ENCODE peak calls at places on chromosomes 5 and 9, in eight cellular contexts. X is uterus, C is sigmoid colon, P is ovary, U is transverse colon, O is IMR-90, S is esophagus squamous epithelium, V is breast epithelium. B is an unnamed sample.

GRCh38 chr9:69030851-69031645 is 4.5 kb upstream of the FXN start:
- DNase-seq in C (no peak), X (no peak), V (no peak), O (peak; percentile 48), S (no peak), U (no peak), P (no peak), B (no peak)

GRCh38 chr9:134669556-134669955 is 28.0 kb downstream of the COL5A1 start:
- DNase-seq in V (no peak), S (no peak), X (no peak), P (no peak), O (no peak), U (no peak), C (peak; percentile 65), B (no peak)

GRCh38 chr9:88905506-88905905 is 85.8 kb upstream of the S1PR3 start:
- DNase-seq in X (no peak), O (peak; percentile 10), U (no peak), P (no peak), S (no peak), V (no peak), C (no peak), B (no peak)

GRCh38 chr5:76473676-76474075 is 70.6 kb downstream of the IQGAP2 start:
- DNase-seq in P (no peak), V (no peak), S (no peak), X (no peak), U (no peak), C (no peak), O (no peak), B (no peak)

GRCh38 chr5:177997319-177997670 is 1.3 kb upstream of the PROP1 start:
- DNase-seq in C (no peak), U (no peak), X (no peak), O (no peak), P (no peak), V (no peak), S (no peak), B (no peak)

GRCh38 chr9:88196456-88196855 is 58.2 kb upstream of the SPATA31C2 start:
- DNase-seq in X (no peak), O (no peak), U (no peak), C (no peak), P (no peak), V (no peak), S (no peak), B (no peak)

GRCh38 chr9:130938652-130939404 is at the start of gene FIBCD1:
- DNase-seq in P (no peak), C (no peak), V (no peak), S (no peak), U (peak; percentile 66), O (peak; percentile 34), X (no peak), B (no peak)

GRCh38 chr5:129945779-129946270 is 41.6 kb downstream of the CHSY3 start:
- DNase-seq in C (no peak), P (no peak), V (no peak), U (no peak), X (no peak), S (no peak), O (no peak), B (no peak)

GRCh38 chr9:34185778-34186551 is 7.1 kb downstream of the UBAP1 start:
- DNase-seq in V (no peak), X (peak; percentile 32), C (peak; percentile 84), O (peak; percentile 93), S (no peak), P (no peak), U (no peak), B (peak; percentile 51)

GRCh38 chr5:102453716-102454115 is 45.1 kb downstream of the SLCO6A1 start:
- DNase-seq in P (no peak), C (no peak), S (no peak), X (no peak), U (no peak), V (no peak), O (no peak), B (no peak)

GRCh38 chr9:133737071-133737773 is 930 bp downstream of the SARDH start:
- DNase-seq in O (no peak), S (no peak), U (no peak), V (no peak), P (no peak), X (no peak), C (peak; percentile 56), B (peak; percentile 12)

GRCh38 chr5:79255786-79256557 is 20.0 kb downstream of the JMY start:
- DNase-seq in P (no peak), X (no peak), U (peak; percentile 20), V (no peak), S (no peak), O (peak; percentile 46), C (no peak), B (peak; percentile 72)

GRCh38 chr9:89461302-89461701 is 36.6 kb downstream of the SEMA4D start:
- DNase-seq in X (no peak), P (no peak), V (no peak), O (peak; percentile 83), C (no peak), U (no peak), S (no peak), B (peak; percentile 74)

GRCh38 chr5:175494271-175495183 is 16.2 kb downstream of the SFXN1 start:
- DNase-seq in C (no peak), V (no peak), X (no peak), S (no peak), P (no peak), U (no peak), O (no peak), B (no peak)

GRCh38 chr9:121498487-121499176 is 1.0 kb downstream of the GGTA1 start:
- DNase-seq in S (no peak), P (peak; percentile 35), O (peak; percentile 42), C (no peak), X (peak; percentile 30), U (no peak), V (no peak), B (peak; percentile 46)

GRCh38 chr5:83076742-83077661 is at the start of the genes TMEM167A and XRCC4:
- DNase-seq in C (peak; percentile 99), X (peak; percentile 94), P (peak; percentile 90), V (peak; percentile 96), S (peak; percentile 87), U (peak; percentile 97), O (peak; percentile 99), B (peak; percentile 98)
- H3K4me1 ChIP-seq in C (peaks cover 45% of the 10 kb centered on the region), X (no peaks in the 10 kb centered on the region), P (peaks cover 3% of the 10 kb centered on the region), V (no peaks in the 10 kb centered on the region), S (peaks cover 7% of the 10 kb centered on the region), U (peaks cover 9% of the 10 kb centered on the region), O (peaks cover 3% of the 10 kb centered on the region), B (peaks cover 32% of the 10 kb centered on the region)

GRCh38 chr9:15423328-15423985 is 781 bp downstream of the SNAPC3 start:
- DNase-seq in C (no peak), S (no peak), O (peak; percentile 43), V (no peak), U (no peak), X (no peak), P (no peak), B (no peak)

GRCh38 chr9:15420796-15421195 is 1.9 kb upstream of the SNAPC3 start:
- DNase-seq in S (no peak), U (no peak), V (no peak), X (no peak), C (no peak), O (peak; percentile 58), P (no peak), B (no peak)

GRCh38 chr9:15421532-15421931 is 1.1 kb upstream of the SNAPC3 start:
- DNase-seq in X (no peak), C (no peak), V (no peak), O (no peak), S (no peak), P (no peak), U (peak; percentile 32), B (no peak)

GRCh38 chr9:15426019-15426418 is 3.3 kb downstream of the SNAPC3 start:
- DNase-seq in V (no peak), S (no peak), X (no peak), O (no peak), C (no peak), U (no peak), P (no peak), B (no peak)

GRCh38 chr9:15422355-15423327 is at the start of gene SNAPC3:
- DNase-seq in U (peak; percentile 97), S (peak; percentile 76), C (peak; percentile 96), P (peak; percentile 93), O (peak; percentile 93), X (peak; percentile 92), V (peak; percentile 89), B (peak; percentile 95)
- TF ChIP-seq POLR2A in U (peak; percentile 89), S (peak; percentile 62), C (peak; percentile 60), P (peak; percentile 39), O (no peak), X (peak; percentile 64), V (peak; percentile 34), B (peak; percentile 88)

GRCh38 chr9:87193925-87194380 is 246.6 kb upstream of the GAS1 start:
- DNase-seq in O (peak; percentile 94), V (no peak), P (no peak), S (no peak), C (no peak), X (no peak), U (no peak), B (no peak)

GRCh38 chr9:87195306-87195705 is 248.0 kb upstream of the GAS1 start:
- DNase-seq in S (no peak), P (no peak), U (no peak), O (peak; percentile 43), C (no peak), X (no peak), V (no peak), B (no peak)

GRCh38 chr9:87189006-87189405 is 241.7 kb upstream of the GAS1 start:
- DNase-seq in V (no peak), X (no peak), S (no peak), O (peak; percentile 81), U (no peak), C (no peak), P (no peak), B (no peak)

GRCh38 chr9:87194471-87194870 is 247.2 kb upstream of the GAS1 start:
- DNase-seq in V (no peak), C (no peak), U (no peak), S (no peak), O (peak; percentile 92), X (no peak), P (no peak), B (no peak)

DNA sequence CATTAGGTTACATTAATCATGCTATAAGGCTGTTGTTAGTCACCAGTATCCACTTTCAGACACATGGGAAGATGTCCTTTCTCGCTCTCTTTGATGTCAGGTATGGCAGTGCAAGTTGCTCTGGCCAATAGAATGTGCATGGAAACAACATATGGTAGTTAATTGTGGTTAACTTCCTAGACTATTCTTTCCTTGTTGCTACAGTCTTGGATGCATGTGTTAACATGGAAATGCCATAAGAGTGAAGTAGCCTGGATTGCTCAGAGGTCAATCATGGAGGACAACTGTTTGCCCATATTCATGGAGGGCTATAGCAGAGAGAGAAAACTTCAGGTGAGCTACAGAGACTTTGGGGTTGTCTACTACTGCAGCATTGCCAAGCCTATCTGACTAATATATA is 245.8 kb upstream of the GAS1 start:
- DNase-seq in O (peak; percentile 47), V (no peak), P (no peak), S (no peak), C (no peak), U (no peak), X (no peak), B (no peak)
- H3K4me3 ChIP-seq in O (no peak overlapping the region), V (no peak overlapping the region), P (no peak overlapping the region), S (no peak overlapping the region), C (no peak overlapping the region), U (no peak overlapping the region), X (no peak overlapping the region), B (no peak overlapping the region)

DNA sequence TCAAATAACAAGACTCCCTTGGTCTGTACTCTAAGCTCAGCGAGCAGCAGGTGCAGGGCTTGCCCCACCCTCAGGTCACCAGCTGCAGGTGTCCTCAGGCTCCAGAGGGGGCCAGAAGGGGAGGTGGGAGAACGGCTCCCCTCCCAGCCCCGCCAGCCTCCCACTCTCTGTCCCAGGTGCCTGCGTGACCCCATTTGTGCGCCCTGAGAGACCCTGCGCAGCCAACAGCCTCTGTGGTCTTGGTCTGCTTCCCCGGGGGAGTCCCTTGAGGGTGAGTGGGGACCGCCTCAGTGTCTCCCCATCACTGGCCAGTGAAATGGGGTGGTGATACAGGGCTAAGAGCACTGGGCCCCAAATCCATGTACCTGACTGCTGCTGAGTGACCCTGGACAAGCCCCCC is 62.3 kb upstream of the STXBP1 start:
- DNase-seq in S (no peak), O (no peak), P (no peak), V (no peak), X (no peak), U (no peak), C (no peak), B (no peak)
- H3K4me1 ChIP-seq in S (peaks cover 38% of the 10 kb centered on the region), O (peaks cover 50% of the 10 kb centered on the region), P (peaks cover 27% of the 10 kb centered on the region), V (peaks cover 9% of the 10 kb centered on the region), X (peaks cover 19% of the 10 kb centered on the region), U (peaks cover 61% of the 10 kb centered on the region), C (peaks cover 57% of the 10 kb centered on the region), B (peaks cover 48% of the 10 kb centered on the region)

B was measured in adrenal gland.